ENCODE peak calls at places on chromosomes 13 and 19, in six cellular contexts. E is substantia nigra; Z is stimulated activated CD8-positive, alpha-beta memory T cell treated with anti-CD3 and anti-CD28 coated beads, Interleukin-7, amount 100 ng/mL, for 1 hour; N is KBM-7; X is HTR-8/SVneo; C is GM12892. T is an unnamed sample.

GRCh38 chr13:97238883-97239282 is 16.8 kb downstream of the MBNL2 start:
- DNase-seq in E (no peak), Z (no peak), N (no peak), X (no peak), C (no peak), T (no peak)

GRCh38 chr19:47479701-47480503 is 4.1 kb downstream of the KPTN start:
- DNase-seq in E (no peak), Z (no peak), N (no peak), X (no peak), C (no peak), T (no peak)

GRCh38 chr13:77853701-77854100 is 64.9 kb downstream of the EDNRB start:
- DNase-seq in E (no peak), Z (no peak), N (no peak), X (no peak), C (no peak), T (no peak)

GRCh38 chr13:44617648-44618047 is 41.5 kb upstream of the TSC22D1 start:
- DNase-seq in E (no peak), Z (no peak), N (no peak), X (no peak), C (no peak), T (no peak)

GRCh38 chr19:16262618-16263017 is 62.0 kb upstream of the KLF2 start:
- DNase-seq in E (no peak), Z (no peak), N (no peak), X (no peak), C (no peak), T (no peak)

GRCh38 chr13:40666905-40667621 is 622 bp upstream of the FOXO1 start:
- DNase-seq in E (peak; percentile 75), Z (no peak), N (peak; percentile 56), X (no peak), C (peak; percentile 49), T (no peak)

GRCh38 chr13:113083402-113084061 is 22.1 kb upstream of the F7 start:
- DNase-seq in E (peak; percentile 48), Z (no peak), N (no peak), X (no peak), C (no peak), T (no peak)

GRCh38 chr19:1074512-1075283 is 7.7 kb downstream of the ARHGAP45 start:
- DNase-seq in E (peak; percentile 18), Z (peak; percentile 83), N (peak; percentile 37), X (no peak), C (peak; percentile 98), T (peak; percentile 83)

GRCh38 chr19:14404322-14404721 is 14.8 kb downstream of the DDX39A start:
- DNase-seq in E (no peak), Z (no peak), N (no peak), X (no peak), C (no peak), T (no peak)

GRCh38 chr13:110716235-110716505 is 2.7 kb downstream of the ING1 start:
- DNase-seq in E (no peak), Z (no peak), N (peak; percentile 36), X (no peak), C (no peak), T (peak; percentile 28)

GRCh38 chr19:13172335-13173128 is 22.3 kb downstream of the IER2 start:
- DNase-seq in E (peak; percentile 18), Z (no peak), N (peak; percentile 43), X (peak; percentile 84), C (no peak), T (peak; percentile 22)

GRCh38 chr13:26601669-26602068 is 44.2 kb downstream of the WASF3 start:
- DNase-seq in E (no peak), Z (no peak), N (peak; percentile 80), X (peak; percentile 36), C (no peak), T (peak; percentile 67)

GRCh38 chr13:93344048-93344447 is 117.4 kb downstream of the GPC6 start:
- DNase-seq in E (no peak), Z (no peak), N (no peak), X (no peak), C (no peak), T (no peak)

T was measured in Kasumi-1.